ENCODE peak calls at places on chromosome 2, in eight cellular contexts. R is activated naive CD4-positive, alpha-beta T cell treated with Interleukin-2 at 50 U/mL for 16 hours; G is GM04504; C is foreskin fibroblast; X is endothelial cell; F is iris pigment epithelial cell; P is kidney tubule cell; O is D341Med. D is an unnamed sample.

GRCh38 chr2:73337828-73338227 is 44.5 kb upstream of the EGR4 start:
- DNase-seq in R (no peak), G (no peak), C (no peak), X (no peak), F (no peak), P (no peak), O (no peak), D (no peak)

GRCh38 chr2:85669549-85669948 is 1.6 kb upstream of the SFTPB start:
- DNase-seq in R (no peak), G (no peak), C (no peak), X (no peak), F (no peak), P (no peak), O (no peak), D (no peak)

GRCh38 chr2:185222311-185222710 is 516.3 kb upstream of the FSIP2 start:
- DNase-seq in R (no peak), G (no peak), C (no peak), X (no peak), F (no peak), P (no peak), O (no peak), D (no peak)

GRCh38 chr2:102245266-102246151 is 58.7 kb downstream of the IL1RL2 start:
- DNase-seq in R (no peak), G (no peak), C (peak; percentile 87), X (no peak), F (no peak), P (no peak), O (no peak), D (no peak)

GRCh38 chr2:201622306-201622705 is 21.0 kb downstream of the TMEM237 start:
- DNase-seq in R (no peak), G (no peak), C (peak; percentile 49), X (no peak), F (peak; percentile 37), P (no peak), O (no peak), D (no peak)

GRCh38 chr2:36625304-36625703 is 27.3 kb upstream of the FEZ2 start:
- DNase-seq in R (no peak), G (no peak), C (no peak), X (no peak), F (no peak), P (no peak), O (no peak), D (no peak)

GRCh38 chr2:154681741-154682140 is 16.8 kb upstream of the KCNJ3 start:
- DNase-seq in R (no peak), G (no peak), C (no peak), X (no peak), F (no peak), P (no peak), O (no peak), D (no peak)

GRCh38 chr2:231348173-231348572 is 47.3 kb upstream of the B3GNT7 start:
- DNase-seq in R (no peak), G (peak; percentile 19), C (peak; percentile 19), X (no peak), F (peak; percentile 36), P (peak; percentile 10), O (no peak), D (no peak)